ENCODE peak calls at places on chromosome 22, in four cellular contexts. One of them, this sample, is unnamed.

GRCh38 chr22:46622081-46622521 is 1.9 kb downstream of the GRAMD4 start:
- DNase-seq in H1: no peak
- DNase-seq in H9: no peak
- DNase-seq in IMR-90: no peak
- DNase-seq in this sample: no peak

GRCh38 chr22:22241554-22241898 is 3.1 kb upstream of the VPREB1 start:
- DNase-seq in IMR-90: no peak
- DNase-seq in H9: no peak
- DNase-seq in H1: no peak
- DNase-seq in this sample: no peak

GRCh38 chr22:39960791-39961746 is 872 bp downstream of the TMA7B start:
- DNase-seq in H9: no peak
- DNase-seq in IMR-90: peak
- DNase-seq in H1: no peak
- DNase-seq in this sample: no peak

GRCh38 chr22:47294222-47294532 is 531.7 kb downstream of the TBC1D22A start:
- DNase-seq in IMR-90: peak
- DNase-seq in H1: no peak
- DNase-seq in H9: no peak
- DNase-seq in this sample: no peak

GRCh38 chr22:48709453-48709852 is 1118.2 kb downstream of the BRD1 start:
- DNase-seq in IMR-90: no peak
- DNase-seq in H1: no peak
- DNase-seq in H9: no peak
- DNase-seq in this sample: no peak

GRCh38 chr22:25021976-25022711 is 69.6 kb downstream of the KIAA1671 start:
- DNase-seq in IMR-90: no peak
- DNase-seq in H1: no peak
- DNase-seq in H9: no peak
- DNase-seq in this sample: peak

GRCh38 chr22:42991010-42991651 is 23.8 kb downstream of the PACSIN2 start:
- DNase-seq in H9: no peak
- DNase-seq in IMR-90: peak
- DNase-seq in H1: no peak
- DNase-seq in this sample: no peak

GRCh38 chr22:38706885-38707180 is 1.1 kb downstream of the GTPBP1 start:
- DNase-seq in H9: no peak
- DNase-seq in H1: no peak
- DNase-seq in IMR-90: no peak
- DNase-seq in this sample: peak

GRCh38 chr22:17095538-17095937 is 10.7 kb downstream of the IL17RA start:
- DNase-seq in H1: no peak
- DNase-seq in H9: no peak
- DNase-seq in IMR-90: no peak
- DNase-seq in this sample: no peak

GRCh38 chr22:35344956-35345690 is 35.8 kb upstream of the HMOX1 start:
- DNase-seq in H1: no peak
- DNase-seq in IMR-90: no peak
- DNase-seq in H9: no peak
- DNase-seq in this sample: no peak

GRCh38 chr22:48824673-48825651 is 1002.7 kb downstream of the BRD1 start:
- DNase-seq in H1: no peak
- DNase-seq in IMR-90: no peak
- DNase-seq in H9: no peak
- DNase-seq in this sample: no peak

GRCh38 chr22:39935116-39935515 is 25.1 kb upstream of the TMA7B start:
- DNase-seq in IMR-90: no peak
- DNase-seq in H9: no peak
- DNase-seq in H1: no peak
- DNase-seq in this sample: no peak

GRCh38 chr22:17808688-17809403 is 34.6 kb upstream of the BID start:
- DNase-seq in H1: no peak
- DNase-seq in H9: peak
- DNase-seq in IMR-90: peak
- DNase-seq in this sample: no peak

GRCh38 chr22:23183107-23183698 is 2.9 kb downstream of the BCR start:
- DNase-seq in H1: peak
- DNase-seq in IMR-90: peak
- DNase-seq in H9: peak
- DNase-seq in this sample: peak

GRCh38 chr22:43467171-43467570 is 55.4 kb downstream of the MPPED1 start:
- DNase-seq in H1: no peak
- DNase-seq in IMR-90: no peak
- DNase-seq in H9: no peak
- DNase-seq in this sample: no peak

GRCh38 chr22:20211409-20211996 is 56.6 kb downstream of the RTN4R start:
- DNase-seq in IMR-90: no peak
- DNase-seq in H1: no peak
- DNase-seq in H9: no peak
- DNase-seq in this sample: peak

GRCh38 chr22:50481440-50482106 is at the start of gene ADM2:
- DNase-seq in H9: peak
- DNase-seq in H1: no peak
- DNase-seq in IMR-90: no peak
- DNase-seq in this sample: peak

GRCh38 chr22:45506961-45507360 is 4.3 kb downstream of the FBLN1 start:
- DNase-seq in H1: no peak
- DNase-seq in IMR-90: no peak
- DNase-seq in H9: no peak
- DNase-seq in this sample: no peak

GRCh38 chr22:45510376-45511232 is 7.9 kb downstream of the FBLN1 start:
- DNase-seq in IMR-90: no peak
- DNase-seq in H9: no peak
- DNase-seq in H1: no peak
- DNase-seq in this sample: no peak

GRCh38 chr22:45508814-45509213 is 6.1 kb downstream of the FBLN1 start:
- DNase-seq in IMR-90: no peak
- DNase-seq in H9: no peak
- DNase-seq in H1: no peak
- DNase-seq in this sample: no peak

GRCh38 chr22:45505991-45506743 is 3.5 kb downstream of the FBLN1 start:
- DNase-seq in H1: no peak
- DNase-seq in H9: no peak
- DNase-seq in IMR-90: no peak
- DNase-seq in this sample: no peak

DNA sequence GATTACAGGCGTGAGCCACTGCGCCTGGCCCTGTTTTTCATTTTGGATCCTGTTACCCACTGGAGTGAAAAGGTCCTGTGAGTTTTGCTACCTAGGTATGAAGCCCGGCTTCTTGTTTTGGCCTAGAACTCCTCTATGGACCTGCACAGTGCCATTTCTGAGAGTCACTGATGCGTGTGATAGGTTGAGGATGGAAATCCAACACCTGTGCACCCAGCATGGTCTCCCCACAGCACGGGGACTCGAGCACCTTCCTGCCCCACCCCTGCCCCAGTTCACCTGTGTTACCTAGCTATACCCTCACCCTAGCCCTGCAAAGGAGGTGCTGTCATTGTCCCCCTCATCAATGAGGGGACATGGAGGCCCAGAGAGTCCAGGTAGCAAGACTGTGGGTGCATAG is 5.1 kb downstream of the FBLN1 start:
- DNase-seq in H1: no peak
- DNase-seq in IMR-90: no peak
- DNase-seq in H9: no peak
- DNase-seq in this sample: no peak
- H3K56ac ChIP-seq in H1: no peak
- H3K56ac ChIP-seq in IMR-90: no peak
- H3K56ac ChIP-seq in H9: no peak
- H3K56ac ChIP-seq in this sample: no peak

GRCh38 chr22:31661851-31662667 is at the start of gene PISD:
- DNase-seq in IMR-90: peak
- DNase-seq in H1: peak
- DNase-seq in H9: peak
- DNase-seq in this sample: peak

GRCh38 chr22:31659246-31659645 is 2.8 kb downstream of the PISD start:
- DNase-seq in IMR-90: no peak
- DNase-seq in H1: no peak
- DNase-seq in H9: no peak
- DNase-seq in this sample: no peak

GRCh38 chr22:31662668-31663037 is 638 bp upstream of the PISD start:
- DNase-seq in H9: no peak
- DNase-seq in IMR-90: no peak
- DNase-seq in H1: no peak
- DNase-seq in this sample: no peak
- H3K27ac ChIP-seq in H9: no peak
- H3K27ac ChIP-seq in IMR-90: no peak
- H3K27ac ChIP-seq in H1: peak
- H3K27ac ChIP-seq in this sample: no peak

DNA sequence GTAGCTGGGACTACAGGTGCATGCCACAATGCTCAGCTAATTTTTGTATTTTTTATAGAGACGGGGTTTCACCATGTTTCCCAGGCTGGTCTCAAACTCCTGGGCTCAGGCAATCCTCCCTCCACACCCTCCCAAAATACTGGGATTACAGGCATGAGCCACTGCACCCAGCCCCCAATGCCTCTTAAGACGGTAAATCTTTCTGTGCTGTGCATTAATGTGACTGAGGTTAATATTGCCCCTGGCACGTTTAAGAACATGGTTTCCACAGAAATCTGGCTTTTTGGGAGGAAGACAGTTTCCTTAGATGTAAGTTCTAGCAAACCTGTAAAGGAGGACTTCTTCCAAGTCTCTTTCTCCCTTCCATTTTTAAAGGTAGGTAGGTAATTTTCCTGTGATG is 6.1 kb upstream of the HORMAD2 start:
- DNase-seq in IMR-90: no peak
- DNase-seq in H1: no peak
- DNase-seq in H9: no peak
- DNase-seq in this sample: no peak
- H3K56ac ChIP-seq in IMR-90: no peak
- H3K56ac ChIP-seq in H1: no peak
- H3K56ac ChIP-seq in H9: no peak
- H3K56ac ChIP-seq in this sample: no peak

GRCh38 chr22:27019827-27020226 is 362.4 kb downstream of the MIAT start:
- DNase-seq in IMR-90: no peak
- DNase-seq in H1: peak
- DNase-seq in H9: no peak
- DNase-seq in this sample: peak
- H3K27ac ChIP-seq in IMR-90: no peak
- H3K27ac ChIP-seq in H1: no peak
- H3K27ac ChIP-seq in H9: no peak
- H3K27ac ChIP-seq in this sample: no peak

GRCh38 chr22:31538815-31539214 is 42.5 kb downstream of the SFI1 start:
- DNase-seq in H9: no peak
- DNase-seq in IMR-90: no peak
- DNase-seq in H1: no peak
- DNase-seq in this sample: no peak
- H3K56ac ChIP-seq in H9: no peak
- H3K56ac ChIP-seq in IMR-90: no peak
- H3K56ac ChIP-seq in H1: no peak
- H3K56ac ChIP-seq in this sample: no peak

GRCh38 chr22:41526226-41526531 is 18.1 kb downstream of the POLR3H start:
- DNase-seq in H1: no peak
- DNase-seq in IMR-90: no peak
- DNase-seq in H9: no peak
- DNase-seq in this sample: no peak

GRCh38 chr22:41525450-41526225 is 18.6 kb downstream of the POLR3H start:
- DNase-seq in H9: no peak
- DNase-seq in H1: no peak
- DNase-seq in IMR-90: no peak
- DNase-seq in this sample: no peak

GRCh38 chr22:41523464-41524221 is 20.6 kb downstream of the POLR3H start:
- DNase-seq in H9: peak
- DNase-seq in IMR-90: peak
- DNase-seq in H1: no peak
- DNase-seq in this sample: peak

GRCh38 chr22:41524283-41524682 is 20.0 kb downstream of the POLR3H start:
- DNase-seq in IMR-90: peak
- DNase-seq in H1: no peak
- DNase-seq in H9: no peak
- DNase-seq in this sample: no peak

DNA sequence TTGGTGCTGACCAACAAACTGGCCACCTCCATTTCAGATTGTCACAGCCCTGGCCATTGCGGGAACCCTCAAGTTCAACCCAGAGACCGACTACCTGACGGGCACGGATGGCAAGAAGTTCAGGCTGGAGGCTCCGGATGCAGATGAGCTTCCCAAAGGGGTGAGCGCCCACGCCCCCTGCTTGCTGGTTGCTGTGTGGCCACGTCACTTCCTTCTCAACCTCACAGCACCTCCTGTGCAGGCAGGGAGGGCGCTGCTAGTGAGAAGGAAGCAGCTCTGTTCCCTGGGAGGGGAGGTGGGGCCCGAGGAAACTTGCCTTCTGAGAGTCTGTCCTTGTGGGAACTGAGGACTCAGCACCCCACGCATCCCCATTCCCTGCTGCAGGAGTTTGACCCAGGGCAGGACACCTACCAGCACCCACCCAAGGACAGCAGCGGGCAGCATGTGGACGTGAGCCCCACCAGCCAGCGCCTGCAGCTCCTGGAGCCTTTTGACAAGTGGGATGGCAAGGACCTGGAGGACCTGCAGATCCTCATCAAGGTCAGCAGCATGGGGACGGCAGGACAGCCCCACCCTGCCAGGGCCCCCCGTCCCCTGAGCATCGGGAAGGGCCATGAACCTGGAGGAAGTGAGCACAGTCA is 19.3 kb downstream of the POLR3H start:
- DNase-seq in H1: no peak
- DNase-seq in H9: no peak
- DNase-seq in IMR-90: no peak
- DNase-seq in this sample: peak
- H3K27ac ChIP-seq in H1: no peak
- H3K27ac ChIP-seq in H9: no peak
- H3K27ac ChIP-seq in IMR-90: peak
- H3K27ac ChIP-seq in this sample: no peak

DNA sequence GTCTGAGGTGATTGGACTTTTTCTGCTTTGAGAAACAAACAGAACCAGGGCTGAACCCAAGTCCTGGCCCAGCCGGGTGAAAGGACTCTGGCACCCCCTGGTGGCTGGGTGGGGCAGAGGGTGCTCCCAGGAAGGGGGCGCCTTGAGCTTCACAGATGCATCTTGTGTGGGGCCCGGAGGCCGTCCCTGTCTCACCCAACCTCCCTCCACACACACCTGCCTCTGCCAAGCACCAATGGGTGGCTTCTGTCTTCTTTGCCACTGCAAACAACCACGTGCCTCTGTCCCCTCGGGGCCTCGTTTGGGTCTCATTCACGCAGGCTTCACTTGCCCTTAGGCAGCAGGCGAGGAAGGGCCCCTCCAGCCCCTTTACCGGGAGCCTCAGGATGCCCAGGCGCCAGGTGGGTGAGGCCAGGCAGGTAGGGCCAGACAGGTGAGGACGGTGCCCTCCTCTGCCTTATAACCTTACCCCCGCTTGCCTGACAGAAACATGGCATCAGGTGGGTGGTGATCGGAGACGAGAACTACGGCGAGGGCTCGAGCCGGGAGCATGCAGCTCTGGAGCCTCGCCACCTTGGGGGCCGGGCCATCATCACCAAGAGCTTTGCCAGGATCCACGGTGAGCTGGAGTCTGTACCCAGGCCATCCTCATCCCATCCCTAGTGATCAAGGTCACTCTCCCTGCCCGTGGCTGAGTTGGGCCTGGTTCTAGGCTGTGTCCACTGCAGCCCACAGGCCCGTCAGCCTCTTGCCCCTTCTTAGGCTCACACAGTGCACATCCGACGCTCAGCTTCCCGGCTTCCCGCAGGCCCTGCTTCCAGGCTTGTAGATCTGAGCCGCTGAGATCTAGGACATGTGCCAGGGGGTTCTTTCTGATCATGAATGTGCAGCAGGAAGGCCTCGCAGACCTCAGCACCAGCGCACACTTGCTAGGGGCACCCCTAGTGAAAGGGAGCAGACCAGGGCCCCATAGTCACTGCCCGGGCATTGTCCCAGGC is 17.2 kb downstream of the POLR3H start:
- DNase-seq in H1: no peak
- DNase-seq in H9: peak
- DNase-seq in IMR-90: peak
- DNase-seq in this sample: peak
- H3K56ac ChIP-seq in H1: no peak
- H3K56ac ChIP-seq in H9: no peak
- H3K56ac ChIP-seq in IMR-90: no peak
- H3K56ac ChIP-seq in this sample: no peak